ENCODE peak calls at places on chromosomes 5 and 9, in four cellular contexts. E is dorsolateral prefrontal cortex, C is tibial nerve, A is Peyer's patch. N is an unnamed sample.

GRCh38 chr9:89418882-89419641 is 78.9 kb downstream of the SEMA4D start:
- DNase-seq in C (no peak), A (peak), E (no peak), N (no peak)

GRCh38 chr9:72213906-72214305 is 64.7 kb downstream of the GDA start:
- DNase-seq in C (no peak), E (no peak), A (no peak), N (no peak)

GRCh38 chr9:78828521-78828920 is 531.6 kb downstream of the PSAT1 start:
- DNase-seq in C (no peak), A (no peak), E (no peak), N (no peak)

GRCh38 chr9:14418262-14419200 is 104.6 kb upstream of the NFIB start:
- DNase-seq in C (no peak), A (no peak), E (no peak), N (no peak)

GRCh38 chr9:124215956-124216355 is 41.8 kb upstream of the NEK6 start:
- DNase-seq in C (no peak), A (no peak), E (no peak), N (no peak)

GRCh38 chr5:4480528-4481404 is 659.4 kb upstream of the ADAMTS16 start:
- DNase-seq in E (no peak), C (no peak), A (no peak), N (no peak)

GRCh38 chr5:100667021-100667671 is 132.0 kb downstream of the FAM174A start:
- DNase-seq in C (peak), A (no peak), E (no peak), N (no peak)

GRCh38 chr9:100848731-100849130 is 179.8 kb upstream of the PLPPR1 start:
- DNase-seq in E (no peak), C (no peak), A (no peak), N (no peak)

GRCh38 chr5:41637869-41638268 is 127.5 kb upstream of the PLCXD3 start:
- DNase-seq in E (no peak), A (no peak), C (no peak), N (no peak)

GRCh38 chr5:154648229-154648628 is 106.9 kb upstream of the LARP1 start:
- DNase-seq in A (no peak), E (no peak), C (no peak), N (no peak)

GRCh38 chr5:1461396-1461795 is 16.2 kb upstream of the SLC6A3 start:
- DNase-seq in E (no peak), A (no peak), C (no peak), N (no peak)

GRCh38 chr5:21672911-21673310 is 1180.2 kb downstream of the CDH12 start:
- DNase-seq in E (no peak), A (no peak), C (no peak), N (no peak)

GRCh38 chr5:179836225-179837019 is 15.7 kb downstream of the SQSTM1 start:
- DNase-seq in E (peak), C (no peak), A (peak), N (no peak)

GRCh38 chr5:122844136-122844915 is 1.1 kb upstream of the SNX24 start:
- DNase-seq in A (no peak), E (no peak), C (no peak), N (no peak)

GRCh38 chr9:72154468-72155281 is 5.4 kb downstream of the GDA start:
- DNase-seq in A (peak), E (no peak), C (no peak), N (no peak)

GRCh38 chr9:137531099-137531765 is 19.0 kb downstream of the PNPLA7 start:
- DNase-seq in C (no peak), E (no peak), A (no peak), N (no peak)

GRCh38 chr9:135575995-135576631 is 14.6 kb downstream of the PAEP start:
- DNase-seq in E (no peak), C (no peak), A (no peak), N (no peak)

GRCh38 chr5:104733063-104733719 is 1170.6 kb upstream of the NUDT12 start:
- DNase-seq in E (no peak), A (no peak), C (no peak), N (no peak)

GRCh38 chr5:1542755-1543154 is 19.0 kb upstream of the LPCAT1 start:
- DNase-seq in A (peak), E (peak), C (peak), N (no peak)

GRCh38 chr9:105150991-105151685 is 93.3 kb upstream of the SLC44A1 start:
- DNase-seq in A (no peak), C (no peak), E (no peak), N (no peak)

GRCh38 chr9:105147095-105147871 is 97.2 kb upstream of the SLC44A1 start:
- DNase-seq in C (no peak), A (no peak), E (no peak), N (no peak)

GRCh38 chr9:105151686-105151995 is 92.8 kb upstream of the SLC44A1 start:
- DNase-seq in C (no peak), E (no peak), A (no peak), N (no peak)

GRCh38 chr9:105146677-105147076 is 97.8 kb upstream of the SLC44A1 start:
- DNase-seq in A (no peak), E (no peak), C (no peak), N (no peak)

GRCh38 chr9:105148328-105149006 is 96.0 kb upstream of the SLC44A1 start:
- DNase-seq in E (no peak), C (no peak), A (no peak), N (no peak)
- TF ChIP-seq CTCF in E (no peak), C (no peak), A (no peak), N (no peak)

GRCh38 chr5:76145945-76146344 is 62.8 kb downstream of the SV2C start:
- DNase-seq in A (no peak), E (no peak), C (no peak), N (no peak)
- TF ChIP-seq CTCF in A (peak), E (no peak), C (no peak), N (peak)

DNA sequence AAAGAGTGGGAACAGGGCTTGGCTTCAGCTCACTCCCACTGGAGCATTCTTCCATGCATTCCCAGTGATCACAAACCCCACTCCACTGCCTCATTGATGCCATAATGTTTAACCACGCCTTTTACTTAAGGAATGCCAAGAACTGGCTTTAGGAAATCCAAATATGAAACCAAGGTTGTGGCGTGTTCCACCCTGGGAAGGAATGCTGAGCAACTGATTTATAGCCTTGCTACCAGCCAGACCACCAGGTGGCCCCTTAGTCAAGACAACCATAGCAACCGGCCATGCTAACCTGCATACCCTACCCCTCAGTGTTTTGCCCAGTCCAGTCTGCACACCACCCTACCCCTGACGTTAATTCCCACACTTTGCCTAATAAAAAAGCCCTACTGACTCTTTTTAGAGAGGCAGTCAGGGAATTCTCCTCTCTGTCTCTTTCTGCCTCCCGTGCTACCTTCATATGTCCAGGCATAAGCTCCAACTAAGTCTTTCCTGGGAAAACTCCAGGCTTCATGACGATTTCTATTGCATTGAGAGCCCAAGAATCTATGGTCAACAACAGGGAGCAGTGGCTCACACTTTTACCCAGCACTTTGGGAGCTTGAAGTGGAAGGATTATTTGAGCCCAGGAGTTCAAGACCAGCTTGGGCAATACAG is 27.0 kb upstream of the PRRC2B start:
- DNase-seq in C (no peak), E (no peak), A (no peak), N (peak)
- TF ChIP-seq CTCF in C (peak), E (peak), A (no peak), N (peak)

DNA sequence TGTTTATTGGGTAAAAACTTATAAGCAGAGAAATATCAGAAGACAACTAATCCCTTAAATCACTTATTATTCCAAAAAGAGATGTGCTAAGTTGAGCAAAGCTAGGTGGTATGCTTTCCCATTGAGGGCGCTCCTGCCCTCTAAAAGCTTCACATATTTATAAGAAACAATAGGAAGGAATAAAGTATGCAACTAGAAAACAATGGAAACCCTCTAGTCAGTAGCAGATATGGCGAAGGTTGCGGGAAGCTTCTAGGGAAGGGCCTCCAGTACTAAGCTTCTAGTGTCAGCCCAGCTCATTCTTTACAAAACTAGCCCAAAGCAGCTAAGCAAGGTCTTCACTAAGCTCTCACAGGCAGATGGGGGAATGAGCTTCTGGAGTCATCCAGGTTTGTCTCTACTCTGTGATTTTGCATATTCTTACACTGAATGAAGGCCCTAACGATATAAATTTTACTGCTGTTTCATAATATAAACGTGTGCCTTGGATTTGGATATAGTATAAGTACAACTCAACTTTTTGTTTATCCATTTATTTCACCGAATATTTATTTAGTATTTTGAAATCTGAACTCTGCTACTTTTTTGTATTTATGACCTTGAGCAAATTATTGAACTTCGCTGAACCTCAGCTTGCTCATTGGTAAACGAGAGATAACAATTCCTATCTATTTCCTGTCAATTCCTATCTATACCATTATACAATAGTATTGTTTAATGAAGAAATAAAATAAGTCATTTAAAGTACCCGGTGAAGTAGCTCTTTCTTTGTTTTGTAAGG is 571.4 kb downstream of the ELAVL2 start:
- DNase-seq in C (no peak), E (no peak), A (no peak), N (no peak)
- TF ChIP-seq CTCF in C (no peak), E (no peak), A (no peak), N (no peak)

GRCh38 chr5:67493676-67494075 is 297.1 kb upstream of the CD180 start:
- DNase-seq in A (peak), C (no peak), E (peak), N (no peak)
- TF ChIP-seq CTCF in A (peak), C (peak), E (peak), N (no peak)

DNA sequence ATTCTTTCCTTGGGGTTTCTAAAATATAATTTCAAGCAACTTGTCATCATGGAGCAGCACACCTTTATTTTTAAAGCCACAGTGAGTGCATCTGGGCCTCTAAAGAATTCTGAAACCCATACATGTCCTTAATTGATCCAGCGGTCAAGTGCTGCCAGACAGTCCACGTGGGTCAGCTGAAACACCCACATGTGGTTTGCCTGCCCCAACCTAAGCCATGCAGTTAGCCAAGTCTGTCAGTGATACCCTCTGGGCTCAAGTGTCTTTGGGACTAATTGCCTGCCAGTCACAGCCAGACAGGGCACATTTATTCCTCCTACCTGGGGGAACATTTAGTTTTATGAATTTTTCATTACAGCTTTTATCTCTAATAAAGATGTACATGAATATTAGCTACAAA is 291.4 kb upstream of the SLC30A5 start:
- DNase-seq in C (no peak), A (no peak), E (no peak), N (no peak)
- TF ChIP-seq CTCF in C (no peak), A (no peak), E (no peak), N (no peak)

GRCh38 chr5:143208781-143209510 is 194.5 kb downstream of the NR3C1 start:
- DNase-seq in C (no peak), E (no peak), A (no peak), N (no peak)
- TF ChIP-seq CTCF in C (no peak), E (no peak), A (no peak), N (no peak)

DNA sequence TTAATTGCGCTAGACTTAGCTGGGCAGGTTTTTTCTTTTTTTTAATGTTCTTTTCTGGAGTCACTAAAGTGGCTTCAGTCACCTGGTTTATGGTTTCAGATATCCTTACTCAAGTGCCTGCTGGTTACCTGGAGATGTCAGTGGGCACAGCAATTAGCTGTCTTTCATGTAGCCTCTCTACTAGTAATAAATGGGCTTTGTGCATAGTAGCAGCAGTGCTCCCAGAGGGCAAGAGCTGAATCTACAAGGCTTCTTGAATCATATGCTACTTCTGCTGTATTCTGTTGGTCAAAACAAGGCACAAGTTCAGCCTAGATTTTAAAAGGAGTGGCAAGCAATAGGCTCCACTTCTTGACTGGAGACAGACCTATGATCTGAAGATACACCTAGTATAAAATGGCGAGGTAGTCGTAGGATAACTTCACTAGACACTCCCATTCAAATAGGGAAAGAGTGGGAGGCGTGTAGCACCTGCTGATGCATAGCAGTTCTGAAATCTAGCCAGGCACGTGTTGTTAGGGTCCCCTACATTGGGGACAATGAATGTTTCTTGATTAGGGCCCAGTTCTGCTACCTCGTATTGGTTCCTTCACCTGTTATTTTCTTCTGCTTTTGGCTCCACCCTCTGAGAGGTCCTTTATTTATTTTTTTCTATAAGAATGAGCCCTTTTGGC is 7.0 kb downstream of the SCAMP1 start:
- DNase-seq in A (no peak), C (no peak), E (no peak), N (no peak)
- TF ChIP-seq CTCF in A (no peak), C (no peak), E (no peak), N (peak)

DNA sequence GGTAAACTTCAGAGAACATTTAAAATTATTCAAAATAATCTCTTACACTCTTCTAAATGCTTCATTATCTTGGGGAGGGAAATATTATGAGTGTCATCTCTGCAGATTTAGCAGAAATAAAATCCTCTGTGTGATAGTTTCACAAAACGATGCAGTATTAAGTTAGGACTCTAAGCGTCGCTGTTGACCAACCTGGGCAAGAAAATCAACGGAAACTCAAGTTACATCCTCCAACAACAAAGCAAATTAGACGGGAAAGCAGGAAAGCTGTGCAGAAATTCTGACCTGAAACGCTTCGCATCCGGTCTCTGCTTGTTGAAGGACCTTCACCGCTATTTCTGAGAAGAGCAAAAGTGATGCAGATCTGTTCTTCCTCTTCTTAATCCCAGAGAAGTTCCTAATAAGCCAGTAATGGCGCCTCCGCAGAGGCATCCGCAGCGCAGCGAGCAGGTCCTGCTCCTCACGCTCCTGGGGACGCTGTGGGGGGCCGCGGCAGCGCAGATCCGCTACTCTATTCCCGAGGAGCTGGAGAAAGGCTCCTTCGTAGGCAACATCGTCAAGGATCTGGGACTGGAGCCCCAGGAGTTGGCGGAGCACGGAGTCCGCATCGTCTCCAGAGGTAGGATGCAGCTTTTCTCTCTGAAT is at the start of gene PCDHGA6:
- DNase-seq in A (no peak), E (no peak), C (no peak), N (no peak)
- TF ChIP-seq CTCF in A (peak), E (peak), C (no peak), N (no peak)

N was measured in progenitor cell of endocrine pancreas.